ENCODE peak calls at places on chromosomes 2 and 18, in seven cellular contexts. F is T follicular helper cell; U is activated gamma-delta T cell treated with anti-CD3 and anti-CD28 coated beads, Interleukin-2, amount 50 U/mL, for 16 hours; D is hippocampal formation; T is glutamatergic neuron; K is AG10803; B is NCI-H82. R is an unnamed sample.

GRCh38 chr2:216286616-216287231 is 85.6 kb downstream of the MARCHF4 start:
- DNase-seq in F (no peak), T (no peak), B (no peak), U (no peak), D (no peak), K (no peak), R (no peak)

GRCh38 chr2:219836647-219837177 is 209.3 kb downstream of the SLC4A3 start:
- DNase-seq in K (peak), U (no peak), D (no peak), F (no peak), B (peak), T (no peak), R (no peak)

GRCh38 chr18:11654736-11655604 is 34.1 kb upstream of the GNAL start:
- DNase-seq in D (peak), B (peak), F (peak), K (peak), T (peak), U (no peak), R (peak)

GRCh38 chr2:120670771-120671480 is 64.7 kb upstream of the GLI2 start:
- DNase-seq in D (no peak), B (no peak), K (no peak), T (no peak), F (no peak), U (no peak), R (no peak)

GRCh38 chr2:100388703-100389102 is 28.8 kb downstream of the CHST10 start:
- DNase-seq in B (no peak), D (no peak), T (no peak), U (no peak), F (no peak), K (no peak), R (no peak)

GRCh38 chr2:134628453-134628852 is 90.3 kb downstream of the TMEM163 start:
- DNase-seq in U (no peak), D (no peak), K (no peak), F (no peak), T (no peak), B (peak), R (no peak)

GRCh38 chr18:36514778-36515177 is 217.3 kb downstream of the FHOD3 start:
- DNase-seq in T (no peak), D (no peak), B (no peak), K (peak), F (no peak), U (no peak), R (no peak)

GRCh38 chr2:239940861-239941570 is 84.1 kb downstream of the NDUFA10 start:
- DNase-seq in D (no peak), K (no peak), F (no peak), T (peak), U (no peak), B (no peak), R (no peak)

GRCh38 chr2:71072492-71072891 is 4.0 kb downstream of the NAGK start:
- DNase-seq in F (no peak), T (no peak), B (no peak), K (no peak), U (no peak), D (no peak), R (no peak)

GRCh38 chr18:58397385-58398132 is 231.3 kb downstream of the ALPK2 start:
- DNase-seq in T (no peak), F (no peak), B (no peak), D (no peak), U (no peak), K (no peak), R (no peak)

GRCh38 chr2:40734797-40735196 is 282.9 kb upstream of the SLC8A1 start:
- DNase-seq in B (no peak), K (peak), U (no peak), F (no peak), D (no peak), T (no peak), R (no peak)

GRCh38 chr2:213991454-213992108 is 419.3 kb upstream of the VWC2L start:
- DNase-seq in T (no peak), B (no peak), D (no peak), K (no peak), F (no peak), U (no peak), R (no peak)

GRCh38 chr2:234291765-234292204 is 205.1 kb downstream of the ARL4C start:
- DNase-seq in K (peak), U (no peak), D (no peak), F (no peak), B (no peak), T (no peak), R (peak)

GRCh38 chr2:124973396-124973795 is 948.3 kb downstream of the CNTNAP5 start:
- DNase-seq in U (no peak), D (no peak), B (no peak), F (no peak), K (no peak), T (no peak), R (no peak)

GRCh38 chr2:233977296-233977837 is 60.2 kb downstream of the TRPM8 start:
- DNase-seq in K (no peak), B (peak), U (no peak), F (no peak), T (no peak), D (no peak), R (no peak)

GRCh38 chr2:39696072-39696471 is 30.4 kb downstream of the TMEM178A start:
- DNase-seq in K (peak), T (no peak), U (no peak), F (no peak), D (no peak), B (peak), R (no peak)

GRCh38 chr2:127413782-127414743 is 4.2 kb upstream of the PROC start:
- DNase-seq in T (no peak), K (peak), U (no peak), D (no peak), B (no peak), F (no peak), R (no peak)

GRCh38 chr2:104790100-104790811 is 63.7 kb upstream of the POU3F3 start:
- DNase-seq in D (no peak), T (peak), F (no peak), U (no peak), B (peak), K (peak), R (no peak)

GRCh38 chr2:177338177-177338721 is 54.3 kb upstream of the AGPS start:
- DNase-seq in F (no peak), B (no peak), K (peak), T (no peak), U (no peak), D (no peak), R (no peak)

GRCh38 chr2:139992711-139993345 is 1212.6 kb upstream of the NXPH2 start:
- DNase-seq in F (no peak), K (no peak), D (no peak), T (no peak), U (no peak), B (no peak), R (no peak)

GRCh38 chr2:40488927-40489677 is 37.2 kb upstream of the SLC8A1 start:
- DNase-seq in D (no peak), U (no peak), B (no peak), F (no peak), T (no peak), K (peak), R (no peak)

GRCh38 chr18:9696112-9696511 is 12.0 kb upstream of the RAB31 start:
- DNase-seq in U (no peak), D (no peak), K (peak), F (no peak), T (no peak), B (no peak), R (no peak)

GRCh38 chr2:190382851-190383250 is 25.3 kb upstream of the MFSD6 start:
- DNase-seq in K (peak), D (peak), F (no peak), U (no peak), B (peak), T (no peak), R (no peak)

GRCh38 chr18:21115519-21116411 is 4.2 kb upstream of the ROCK1 start:
- DNase-seq in T (no peak), F (no peak), U (no peak), K (peak), D (no peak), B (peak), R (no peak)

GRCh38 chr2:89763254-89763580 is 1071.7 kb downstream of the RPIA start:
- DNase-seq in D (no peak), F (no peak), T (no peak), K (no peak), B (no peak), U (no peak), R (peak)

GRCh38 chr2:209864716-209865295 is 93.2 kb downstream of the UNC80 start:
- DNase-seq in B (no peak), K (no peak), D (no peak), U (no peak), F (no peak), T (no peak), R (no peak)

GRCh38 chr2:95158891-95159619 is 593 bp downstream of the ZNF514 start:
- DNase-seq in F (no peak), K (peak), D (no peak), B (peak), T (peak), U (no peak), R (no peak)

GRCh38 chr2:163157891-163158511 is 319.4 kb upstream of the KCNH7 start:
- DNase-seq in K (peak), B (no peak), U (no peak), F (no peak), T (no peak), D (no peak), R (no peak)

GRCh38 chr2:174585111-174585510 is 12.5 kb downstream of the WIPF1 start:
- DNase-seq in K (no peak), U (no peak), T (no peak), F (no peak), D (no peak), B (no peak), R (no peak)

GRCh38 chr2:18752022-18752493 is 162.7 kb upstream of the NT5C1B start:
- DNase-seq in D (no peak), B (no peak), U (no peak), T (no peak), K (peak), F (no peak), R (no peak)

GRCh38 chr2:45000921-45001628 is 8.2 kb downstream of the SIX2 start:
- DNase-seq in T (peak), K (no peak), B (no peak), U (no peak), F (no peak), D (no peak), R (no peak)

GRCh38 chr2:19353721-19354050 is 4.7 kb downstream of the OSR1 start:
- DNase-seq in U (no peak), T (no peak), B (no peak), K (no peak), D (no peak), F (no peak), R (no peak)

GRCh38 chr2:108575132-108575966 is 41.1 kb downstream of the LIMS1 start:
- DNase-seq in F (no peak), T (no peak), B (no peak), U (no peak), K (peak), D (no peak), R (no peak)

GRCh38 chr2:65076345-65076710 is 20.1 kb downstream of the CEP68 start:
- DNase-seq in U (no peak), T (no peak), F (no peak), B (no peak), K (peak), D (no peak), R (no peak)

GRCh38 chr2:26850565-26850964 is 2.6 kb downstream of the DPYSL5 start:
- DNase-seq in B (peak), K (no peak), F (no peak), T (no peak), U (no peak), D (no peak), R (no peak)

GRCh38 chr2:127104166-127104660 is 2.7 kb downstream of the BIN1 start:
- DNase-seq in F (no peak), U (no peak), D (no peak), B (no peak), K (no peak), T (no peak), R (no peak)

GRCh38 chr2:171410101-171410500 is 23.7 kb downstream of the METTL8 start:
- DNase-seq in F (no peak), B (no peak), T (no peak), D (no peak), U (no peak), K (peak), R (no peak)

GRCh38 chr18:34342960-34343359 is 118.2 kb upstream of the NOL4 start:
- DNase-seq in B (no peak), F (no peak), U (no peak), D (no peak), K (peak), T (no peak), R (no peak)

GRCh38 chr2:44130441-44130840 is 38.2 kb upstream of the PPM1B start:
- DNase-seq in K (peak), D (no peak), U (no peak), T (no peak), B (peak), F (no peak), R (no peak)

GRCh38 chr2:28276807-28277206 is 115.9 kb upstream of the FOSL2 start:
- DNase-seq in U (no peak), B (no peak), T (no peak), D (no peak), K (no peak), F (no peak), R (no peak)

R was measured in natural killer cell.